ENCODE peak calls at places on chromosomes 6 and 20, in ten cellular contexts. One of them, this sample, is unnamed.

GRCh38 chr6:117371492-117371891 is 54.2 kb downstream of the ROS1 start:
- DNase-seq in NCI-H2081: no peak
- DNase-seq in T-helper 17 cell: no peak
- DNase-seq in fibroblast of villous mesenchyme: no peak
- DNase-seq in KBM-7: no peak
- DNase-seq in dermis microvascular lymphatic vessel endothelial cell: no peak
- DNase-seq in anterior cingulate cortex: no peak
- DNase-seq in activated T-helper 9 cell treated with anti-CD3 and anti-CD28 coated beads, Interleukin-2, amount 50 U/mL, for 16 hours: no peak
- DNase-seq in HS-5: no peak
- DNase-seq in AG04450: no peak
- DNase-seq in this sample: no peak

GRCh38 chr6:50850860-50851259 is 32.2 kb downstream of the TFAP2B start:
- DNase-seq in NCI-H2081: no peak
- DNase-seq in T-helper 17 cell: no peak
- DNase-seq in fibroblast of villous mesenchyme: no peak
- DNase-seq in KBM-7: no peak
- DNase-seq in dermis microvascular lymphatic vessel endothelial cell: no peak
- DNase-seq in anterior cingulate cortex: no peak
- DNase-seq in activated T-helper 9 cell treated with anti-CD3 and anti-CD28 coated beads, Interleukin-2, amount 50 U/mL, for 16 hours: no peak
- DNase-seq in HS-5: no peak
- DNase-seq in AG04450: no peak
- DNase-seq in this sample: no peak

GRCh38 chr6:77368660-77369313 is 94.5 kb downstream of the HTR1B start:
- DNase-seq in NCI-H2081: no peak
- DNase-seq in T-helper 17 cell: no peak
- DNase-seq in fibroblast of villous mesenchyme: peak; percentile 36
- DNase-seq in KBM-7: no peak
- DNase-seq in dermis microvascular lymphatic vessel endothelial cell: no peak
- DNase-seq in anterior cingulate cortex: no peak
- DNase-seq in activated T-helper 9 cell treated with anti-CD3 and anti-CD28 coated beads, Interleukin-2, amount 50 U/mL, for 16 hours: no peak
- DNase-seq in HS-5: peak; percentile 23
- DNase-seq in AG04450: no peak
- DNase-seq in this sample: no peak

GRCh38 chr6:16285467-16286150 is 47.2 kb downstream of the GMPR start:
- DNase-seq in NCI-H2081: no peak
- DNase-seq in T-helper 17 cell: no peak
- DNase-seq in fibroblast of villous mesenchyme: no peak
- DNase-seq in KBM-7: no peak
- DNase-seq in dermis microvascular lymphatic vessel endothelial cell: no peak
- DNase-seq in anterior cingulate cortex: no peak
- DNase-seq in activated T-helper 9 cell treated with anti-CD3 and anti-CD28 coated beads, Interleukin-2, amount 50 U/mL, for 16 hours: no peak
- DNase-seq in HS-5: no peak
- DNase-seq in AG04450: no peak
- DNase-seq in this sample: no peak

GRCh38 chr6:37042139-37042538 is 36.7 kb downstream of the FGD2 start:
- DNase-seq in NCI-H2081: no peak
- DNase-seq in T-helper 17 cell: no peak
- DNase-seq in fibroblast of villous mesenchyme: no peak
- DNase-seq in KBM-7: no peak
- DNase-seq in dermis microvascular lymphatic vessel endothelial cell: no peak
- DNase-seq in anterior cingulate cortex: no peak
- DNase-seq in activated T-helper 9 cell treated with anti-CD3 and anti-CD28 coated beads, Interleukin-2, amount 50 U/mL, for 16 hours: no peak
- DNase-seq in HS-5: no peak
- DNase-seq in AG04450: no peak
- DNase-seq in this sample: no peak

GRCh38 chr6:24621626-24622360 is 24.2 kb downstream of the KIAA0319 start:
- DNase-seq in NCI-H2081: no peak
- DNase-seq in T-helper 17 cell: no peak
- DNase-seq in fibroblast of villous mesenchyme: no peak
- DNase-seq in KBM-7: no peak
- DNase-seq in dermis microvascular lymphatic vessel endothelial cell: no peak
- DNase-seq in anterior cingulate cortex: no peak
- DNase-seq in activated T-helper 9 cell treated with anti-CD3 and anti-CD28 coated beads, Interleukin-2, amount 50 U/mL, for 16 hours: no peak
- DNase-seq in HS-5: no peak
- DNase-seq in AG04450: no peak
- DNase-seq in this sample: no peak

GRCh38 chr20:35329435-35330139 is 37.4 kb upstream of the FAM83C start:
- DNase-seq in NCI-H2081: peak; percentile 20
- DNase-seq in T-helper 17 cell: no peak
- DNase-seq in fibroblast of villous mesenchyme: peak; percentile 73
- DNase-seq in KBM-7: peak; percentile 75
- DNase-seq in dermis microvascular lymphatic vessel endothelial cell: no peak
- DNase-seq in anterior cingulate cortex: no peak
- DNase-seq in activated T-helper 9 cell treated with anti-CD3 and anti-CD28 coated beads, Interleukin-2, amount 50 U/mL, for 16 hours: peak; percentile 12
- DNase-seq in HS-5: no peak
- DNase-seq in AG04450: no peak
- DNase-seq in this sample: peak; percentile 40

GRCh38 chr6:157244175-157244574 is 79.1 kb downstream of the TMEM242 start:
- DNase-seq in NCI-H2081: no peak
- DNase-seq in T-helper 17 cell: no peak
- DNase-seq in fibroblast of villous mesenchyme: peak; percentile 81
- DNase-seq in KBM-7: no peak
- DNase-seq in dermis microvascular lymphatic vessel endothelial cell: no peak
- DNase-seq in anterior cingulate cortex: no peak
- DNase-seq in activated T-helper 9 cell treated with anti-CD3 and anti-CD28 coated beads, Interleukin-2, amount 50 U/mL, for 16 hours: no peak
- DNase-seq in HS-5: no peak
- DNase-seq in AG04450: no peak
- DNase-seq in this sample: no peak

GRCh38 chr6:1131285-1132079 is 180.4 kb upstream of the FOXQ1 start:
- DNase-seq in NCI-H2081: no peak
- DNase-seq in T-helper 17 cell: no peak
- DNase-seq in fibroblast of villous mesenchyme: peak; percentile 24
- DNase-seq in KBM-7: no peak
- DNase-seq in dermis microvascular lymphatic vessel endothelial cell: no peak
- DNase-seq in anterior cingulate cortex: no peak
- DNase-seq in activated T-helper 9 cell treated with anti-CD3 and anti-CD28 coated beads, Interleukin-2, amount 50 U/mL, for 16 hours: no peak
- DNase-seq in HS-5: peak; percentile 73
- DNase-seq in AG04450: peak; percentile 76
- DNase-seq in this sample: no peak

GRCh38 chr6:15288856-15289255 is 43.0 kb downstream of the JARID2 start:
- DNase-seq in NCI-H2081: no peak
- DNase-seq in T-helper 17 cell: no peak
- DNase-seq in fibroblast of villous mesenchyme: no peak
- DNase-seq in KBM-7: no peak
- DNase-seq in dermis microvascular lymphatic vessel endothelial cell: no peak
- DNase-seq in anterior cingulate cortex: no peak
- DNase-seq in activated T-helper 9 cell treated with anti-CD3 and anti-CD28 coated beads, Interleukin-2, amount 50 U/mL, for 16 hours: no peak
- DNase-seq in HS-5: no peak
- DNase-seq in AG04450: no peak
- DNase-seq in this sample: no peak

GRCh38 chr6:161215876-161216615 is 57.8 kb downstream of the AGPAT4 start:
- DNase-seq in NCI-H2081: no peak
- DNase-seq in T-helper 17 cell: no peak
- DNase-seq in fibroblast of villous mesenchyme: peak; percentile 73
- DNase-seq in KBM-7: no peak
- DNase-seq in dermis microvascular lymphatic vessel endothelial cell: no peak
- DNase-seq in anterior cingulate cortex: no peak
- DNase-seq in activated T-helper 9 cell treated with anti-CD3 and anti-CD28 coated beads, Interleukin-2, amount 50 U/mL, for 16 hours: no peak
- DNase-seq in HS-5: no peak
- DNase-seq in AG04450: peak; percentile 55
- DNase-seq in this sample: no peak

GRCh38 chr20:38722708-38723068 is 1.6 kb upstream of the SLC32A1 start:
- DNase-seq in NCI-H2081: no peak
- DNase-seq in T-helper 17 cell: no peak
- DNase-seq in fibroblast of villous mesenchyme: no peak
- DNase-seq in KBM-7: no peak
- DNase-seq in dermis microvascular lymphatic vessel endothelial cell: no peak
- DNase-seq in anterior cingulate cortex: no peak
- DNase-seq in activated T-helper 9 cell treated with anti-CD3 and anti-CD28 coated beads, Interleukin-2, amount 50 U/mL, for 16 hours: no peak
- DNase-seq in HS-5: no peak
- DNase-seq in AG04450: no peak
- DNase-seq in this sample: no peak

GRCh38 chr6:119077643-119078448 is 618 bp downstream of the FAM184A start:
- DNase-seq in NCI-H2081: peak; percentile 2
- DNase-seq in T-helper 17 cell: peak; percentile 45
- DNase-seq in fibroblast of villous mesenchyme: no peak
- DNase-seq in KBM-7: peak; percentile 68
- DNase-seq in dermis microvascular lymphatic vessel endothelial cell: no peak
- DNase-seq in anterior cingulate cortex: peak; percentile 55
- DNase-seq in activated T-helper 9 cell treated with anti-CD3 and anti-CD28 coated beads, Interleukin-2, amount 50 U/mL, for 16 hours: peak; percentile 33
- DNase-seq in HS-5: peak; percentile 5
- DNase-seq in AG04450: no peak
- DNase-seq in this sample: peak; percentile 58

GRCh38 chr6:94272327-94272726 is 853.0 kb upstream of the EPHA7 start:
- DNase-seq in NCI-H2081: no peak
- DNase-seq in T-helper 17 cell: no peak
- DNase-seq in fibroblast of villous mesenchyme: no peak
- DNase-seq in KBM-7: no peak
- DNase-seq in dermis microvascular lymphatic vessel endothelial cell: no peak
- DNase-seq in anterior cingulate cortex: no peak
- DNase-seq in activated T-helper 9 cell treated with anti-CD3 and anti-CD28 coated beads, Interleukin-2, amount 50 U/mL, for 16 hours: no peak
- DNase-seq in HS-5: no peak
- DNase-seq in AG04450: no peak
- DNase-seq in this sample: no peak

GRCh38 chr20:63697868-63698545 is 1.6 kb downstream of the TNFRSF6B start:
- DNase-seq in NCI-H2081: no peak
- DNase-seq in T-helper 17 cell: no peak
- DNase-seq in fibroblast of villous mesenchyme: no peak
- DNase-seq in KBM-7: no peak
- DNase-seq in dermis microvascular lymphatic vessel endothelial cell: no peak
- DNase-seq in anterior cingulate cortex: no peak
- DNase-seq in activated T-helper 9 cell treated with anti-CD3 and anti-CD28 coated beads, Interleukin-2, amount 50 U/mL, for 16 hours: no peak
- DNase-seq in HS-5: no peak
- DNase-seq in AG04450: no peak
- DNase-seq in this sample: peak; percentile 20

GRCh38 chr6:107578642-107579332 is 88.9 kb downstream of the SOBP start:
- DNase-seq in NCI-H2081: no peak
- DNase-seq in T-helper 17 cell: no peak
- DNase-seq in fibroblast of villous mesenchyme: no peak
- DNase-seq in KBM-7: no peak
- DNase-seq in dermis microvascular lymphatic vessel endothelial cell: no peak
- DNase-seq in anterior cingulate cortex: no peak
- DNase-seq in activated T-helper 9 cell treated with anti-CD3 and anti-CD28 coated beads, Interleukin-2, amount 50 U/mL, for 16 hours: no peak
- DNase-seq in HS-5: no peak
- DNase-seq in AG04450: no peak
- DNase-seq in this sample: peak; percentile 65

GRCh38 chr20:55266361-55266760 is 739.0 kb downstream of the CBLN4 start:
- DNase-seq in NCI-H2081: no peak
- DNase-seq in T-helper 17 cell: no peak
- DNase-seq in fibroblast of villous mesenchyme: no peak
- DNase-seq in KBM-7: no peak
- DNase-seq in dermis microvascular lymphatic vessel endothelial cell: no peak
- DNase-seq in anterior cingulate cortex: no peak
- DNase-seq in activated T-helper 9 cell treated with anti-CD3 and anti-CD28 coated beads, Interleukin-2, amount 50 U/mL, for 16 hours: no peak
- DNase-seq in HS-5: no peak
- DNase-seq in AG04450: no peak
- DNase-seq in this sample: no peak

GRCh38 chr20:49446808-49447207 is 35.7 kb downstream of the KCNB1 start:
- DNase-seq in NCI-H2081: no peak
- DNase-seq in T-helper 17 cell: no peak
- DNase-seq in fibroblast of villous mesenchyme: peak; percentile 12
- DNase-seq in KBM-7: peak; percentile 15
- DNase-seq in dermis microvascular lymphatic vessel endothelial cell: no peak
- DNase-seq in anterior cingulate cortex: peak; percentile 33
- DNase-seq in activated T-helper 9 cell treated with anti-CD3 and anti-CD28 coated beads, Interleukin-2, amount 50 U/mL, for 16 hours: no peak
- DNase-seq in HS-5: no peak
- DNase-seq in AG04450: no peak
- DNase-seq in this sample: no peak

GRCh38 chr20:62080249-62080993 is 14.7 kb upstream of the TAF4 start:
- DNase-seq in NCI-H2081: no peak
- DNase-seq in T-helper 17 cell: no peak
- DNase-seq in fibroblast of villous mesenchyme: no peak
- DNase-seq in KBM-7: no peak
- DNase-seq in dermis microvascular lymphatic vessel endothelial cell: no peak
- DNase-seq in anterior cingulate cortex: no peak
- DNase-seq in activated T-helper 9 cell treated with anti-CD3 and anti-CD28 coated beads, Interleukin-2, amount 50 U/mL, for 16 hours: no peak
- DNase-seq in HS-5: no peak
- DNase-seq in AG04450: no peak
- DNase-seq in this sample: no peak

GRCh38 chr6:38436726-38437465 is 202.8 kb downstream of the BTBD9 start:
- DNase-seq in NCI-H2081: no peak
- DNase-seq in T-helper 17 cell: no peak
- DNase-seq in fibroblast of villous mesenchyme: peak; percentile 52
- DNase-seq in KBM-7: no peak
- DNase-seq in dermis microvascular lymphatic vessel endothelial cell: no peak
- DNase-seq in anterior cingulate cortex: no peak
- DNase-seq in activated T-helper 9 cell treated with anti-CD3 and anti-CD28 coated beads, Interleukin-2, amount 50 U/mL, for 16 hours: no peak
- DNase-seq in HS-5: peak; percentile 26
- DNase-seq in AG04450: no peak
- DNase-seq in this sample: no peak

GRCh38 chr20:12173333-12173732 is 255.6 kb downstream of the BTBD3 start:
- DNase-seq in NCI-H2081: peak; percentile 76
- DNase-seq in T-helper 17 cell: no peak
- DNase-seq in fibroblast of villous mesenchyme: no peak
- DNase-seq in KBM-7: no peak
- DNase-seq in dermis microvascular lymphatic vessel endothelial cell: no peak
- DNase-seq in anterior cingulate cortex: no peak
- DNase-seq in activated T-helper 9 cell treated with anti-CD3 and anti-CD28 coated beads, Interleukin-2, amount 50 U/mL, for 16 hours: no peak
- DNase-seq in HS-5: no peak
- DNase-seq in AG04450: no peak
- DNase-seq in this sample: no peak

GRCh38 chr20:38173237-38174156 is 8.4 kb upstream of the TGM2 start:
- DNase-seq in NCI-H2081: no peak
- DNase-seq in T-helper 17 cell: no peak
- DNase-seq in fibroblast of villous mesenchyme: peak; percentile 86
- DNase-seq in KBM-7: no peak
- DNase-seq in dermis microvascular lymphatic vessel endothelial cell: peak; percentile 59
- DNase-seq in anterior cingulate cortex: no peak
- DNase-seq in activated T-helper 9 cell treated with anti-CD3 and anti-CD28 coated beads, Interleukin-2, amount 50 U/mL, for 16 hours: no peak
- DNase-seq in HS-5: peak; percentile 69
- DNase-seq in AG04450: peak; percentile 43
- DNase-seq in this sample: peak; percentile 35

GRCh38 chr6:135481786-135482369 is 15.7 kb downstream of the AHI1 start:
- DNase-seq in NCI-H2081: no peak
- DNase-seq in T-helper 17 cell: no peak
- DNase-seq in fibroblast of villous mesenchyme: peak; percentile 21
- DNase-seq in KBM-7: peak; percentile 36
- DNase-seq in dermis microvascular lymphatic vessel endothelial cell: no peak
- DNase-seq in anterior cingulate cortex: no peak
- DNase-seq in activated T-helper 9 cell treated with anti-CD3 and anti-CD28 coated beads, Interleukin-2, amount 50 U/mL, for 16 hours: no peak
- DNase-seq in HS-5: no peak
- DNase-seq in AG04450: no peak
- DNase-seq in this sample: peak; percentile 32

This sample was measured in HAP-1.